ENCODE peak calls at places on chromosomes 12 and 14, in seven cellular contexts. V is right cardiac atrium, P is HCT116, L is AG04450, Z is lung, A is GM12865, W is endothelial cell of umbilical vein. X is an unnamed sample.

GRCh38 chr12:96070670-96071279 is 35.4 kb upstream of the LTA4H start:
- DNase-seq in V (no peak), P (no peak), L (no peak), Z (no peak), A (peak; percentile 52), W (peak; percentile 66), X (no peak)

GRCh38 chr12:47636908-47637780 is 68.7 kb downstream of the RPAP3 start:
- DNase-seq in V (no peak), P (peak; percentile 69), L (no peak), Z (peak; percentile 54), A (peak; percentile 39), W (no peak), X (no peak)

GRCh38 chr12:62865860-62866407 is 69.0 kb downstream of the PPM1H start:
- DNase-seq in V (no peak), P (peak; percentile 34), L (no peak), Z (no peak), A (no peak), W (no peak), X (no peak)

GRCh38 chr12:6845395-6845794 is 4.7 kb downstream of the GNB3 start:
- DNase-seq in V (no peak), P (no peak), L (no peak), Z (no peak), A (no peak), W (no peak), X (no peak)

GRCh38 chr14:67018720-67019119 is 170.5 kb upstream of the GARIN2 start:
- DNase-seq in V (no peak), P (no peak), L (no peak), Z (no peak), A (peak; percentile 42), W (no peak), X (no peak)

GRCh38 chr12:94965982-94966381 is 37.5 kb downstream of the NDUFA12 start:
- DNase-seq in V (no peak), P (no peak), L (no peak), Z (no peak), A (no peak), W (no peak), X (no peak)

GRCh38 chr12:62260733-62261683 is 804 bp downstream of the USP15 start:
- DNase-seq in V (no peak), P (peak; percentile 23), L (no peak), Z (peak; percentile 43), A (peak; percentile 91), W (peak; percentile 60), X (no peak)

GRCh38 chr14:20723458-20723857 is 22.2 kb upstream of the EDDM3A start:
- DNase-seq in V (peak; percentile 22), P (no peak), L (no peak), Z (no peak), A (no peak), W (no peak), X (no peak)

GRCh38 chr12:104095289-104095688 is 31.0 kb downstream of the HCFC2 start:
- DNase-seq in V (no peak), P (no peak), L (no peak), Z (no peak), A (no peak), W (no peak), X (no peak)

GRCh38 chr12:104094284-104094683 is 30.0 kb downstream of the HCFC2 start:
- DNase-seq in V (no peak), P (no peak), L (peak; percentile 43), Z (no peak), A (no peak), W (no peak), X (no peak)

DNA sequence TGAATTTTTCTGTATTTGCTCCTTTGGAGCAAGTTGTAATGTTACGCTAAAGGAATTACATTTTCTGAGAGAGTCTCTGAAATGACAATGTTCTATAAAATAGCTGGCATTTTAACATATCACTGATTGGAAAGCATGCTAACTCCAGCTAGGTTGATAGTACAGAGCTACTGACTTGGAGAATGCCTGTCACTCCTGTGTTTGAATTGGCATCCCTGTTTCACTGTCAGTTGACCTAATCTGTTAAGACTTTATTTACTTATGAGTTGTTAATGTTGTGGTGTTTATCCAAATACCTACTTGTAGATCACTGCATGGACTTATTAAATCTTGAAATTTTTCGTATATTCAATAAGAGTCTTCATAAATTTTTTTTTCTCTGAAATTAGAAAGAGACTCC is 33.6 kb downstream of the HCFC2 start:
- DNase-seq in V (no peak), P (no peak), L (no peak), Z (no peak), A (no peak), W (no peak), X (no peak)
- H3K4me3 ChIP-seq in V (no peak overlapping the region), P (no peak overlapping the region), L (no peak overlapping the region), Z (no peak overlapping the region), A (no peak overlapping the region), W (no peak overlapping the region), X (no peak overlapping the region)

DNA sequence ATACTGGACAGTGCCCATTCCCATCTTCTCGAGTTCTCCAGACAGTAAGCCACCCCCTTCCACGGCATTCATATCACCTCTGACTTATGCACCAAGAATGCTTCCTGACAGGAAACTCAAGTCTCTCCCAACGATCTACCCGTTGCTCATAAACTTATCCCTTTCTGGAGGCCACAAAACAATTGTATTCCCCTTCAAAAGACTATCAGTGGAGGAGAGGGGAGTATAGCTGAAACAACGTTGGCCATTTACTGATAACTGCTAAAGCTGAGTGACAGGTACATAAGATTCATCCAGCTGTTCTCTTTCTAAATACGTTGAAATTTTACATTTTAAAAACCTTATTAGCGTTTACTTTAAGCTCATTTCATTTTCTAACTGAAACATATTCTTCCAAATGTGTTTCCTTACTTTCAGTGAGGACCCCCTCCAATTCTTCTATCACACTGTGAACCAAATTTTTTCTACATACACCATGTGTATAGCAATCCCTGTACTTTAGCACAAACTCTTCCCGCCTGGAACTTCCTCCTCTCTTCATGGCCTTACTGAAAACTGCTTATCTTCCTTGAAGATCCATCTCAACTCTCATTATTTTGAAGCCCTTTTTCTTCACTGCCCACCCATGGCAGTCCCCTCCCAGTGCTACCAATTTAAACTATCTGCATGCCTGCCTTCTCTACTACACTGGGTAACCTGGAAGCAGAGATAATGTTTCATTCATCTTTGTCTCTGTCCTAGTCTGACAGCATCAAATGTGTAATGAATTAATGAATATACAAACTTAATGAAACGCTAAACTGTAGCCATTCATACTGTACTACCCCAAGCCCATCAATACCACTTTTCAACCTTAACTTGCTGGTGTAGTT is 28.8 kb downstream of the ATXN2 start:
- DNase-seq in V (no peak), P (peak; percentile 70), L (peak; percentile 51), Z (no peak), A (no peak), W (peak; percentile 69), X (no peak)
- H3K4me3 ChIP-seq in V (no peak overlapping the region), P (peak overlapping the region; percentile 4), L (no peak overlapping the region), Z (no peak overlapping the region), A (no peak overlapping the region), W (no peak overlapping the region), X (no peak overlapping the region)

DNA sequence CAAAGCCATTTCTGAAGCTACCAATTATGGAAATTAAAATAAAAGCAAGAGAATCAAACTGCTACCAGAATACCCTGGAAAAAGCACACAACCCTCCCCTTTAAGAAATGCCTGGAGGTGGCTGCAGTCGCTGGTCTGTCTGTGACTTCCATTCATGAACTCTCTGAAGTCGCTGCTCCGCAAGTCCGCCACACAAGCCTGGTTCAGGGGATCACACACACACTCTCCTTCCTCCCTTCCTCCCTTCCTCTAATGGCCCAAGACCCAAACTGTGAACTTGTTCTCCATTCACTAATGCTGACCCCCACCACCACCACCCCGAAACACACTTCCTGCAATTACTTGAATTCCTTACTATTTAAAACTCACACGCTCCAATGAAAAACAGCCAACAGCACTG is 974 bp upstream of the LMO3 start:
- DNase-seq in V (no peak), P (no peak), L (no peak), Z (no peak), A (no peak), W (no peak), X (no peak)
- H3K4me3 ChIP-seq in V (peak overlapping the region; percentile 82), P (no peak overlapping the region), L (no peak overlapping the region), Z (peak overlapping the region; percentile 50), A (peak overlapping the region; percentile 47), W (no peak overlapping the region), X (peak overlapping the region; percentile 69)

GRCh38 chr14:88791252-88791621 is 1.5 kb downstream of the EML5 start:
- DNase-seq in V (no peak), P (no peak), L (no peak), Z (no peak), A (no peak), W (no peak), X (no peak)
- H3K4me3 ChIP-seq in V (no peak overlapping the region), P (no peak overlapping the region), L (peak overlapping the region; percentile 75), Z (no peak overlapping the region), A (no peak overlapping the region), W (no peak overlapping the region), X (peak overlapping the region; percentile 75)

DNA sequence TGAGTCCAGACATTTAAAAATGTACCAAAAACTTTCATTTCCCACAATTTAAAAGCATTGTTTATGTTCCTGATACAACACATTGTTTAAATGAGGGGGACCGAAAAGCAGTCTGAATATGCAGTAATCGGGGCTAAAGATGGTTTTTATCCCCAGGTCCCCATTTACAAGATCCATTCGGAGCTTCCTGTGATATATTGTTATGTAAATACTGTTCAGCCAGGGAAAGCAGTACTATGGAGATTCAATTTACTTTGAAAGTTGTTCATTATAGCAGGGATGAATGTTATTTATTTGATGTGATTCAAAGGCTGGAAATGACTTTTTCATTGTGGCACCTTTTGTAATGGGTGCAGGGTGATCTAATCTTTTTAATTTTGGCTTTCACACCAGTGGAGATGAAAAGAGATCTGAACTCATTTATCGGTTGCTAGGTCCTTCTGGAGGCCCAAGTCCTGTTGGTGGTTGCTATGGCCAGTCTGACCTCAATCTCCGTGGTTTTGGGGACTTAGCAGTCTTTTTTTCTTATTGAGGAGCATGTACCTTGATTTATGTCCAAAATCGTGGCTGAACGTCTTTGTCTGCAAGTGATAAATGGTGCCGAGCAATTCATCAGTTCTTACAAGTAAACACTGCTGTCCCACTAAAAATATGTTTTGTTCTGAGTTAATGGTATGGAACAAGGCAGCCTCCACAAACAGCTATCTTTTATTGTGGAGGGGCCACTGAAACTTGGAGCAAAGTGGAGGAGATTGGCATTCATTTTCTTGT is 1.8 kb downstream of the RMST start:
- DNase-seq in V (no peak), P (no peak), L (no peak), Z (no peak), A (no peak), W (no peak), X (no peak)
- H3K4me3 ChIP-seq in V (peak overlapping the region; percentile 26), P (no peak overlapping the region), L (no peak overlapping the region), Z (no peak overlapping the region), A (no peak overlapping the region), W (no peak overlapping the region), X (no peak overlapping the region)

GRCh38 chr14:59009967-59010366 is 178.5 kb upstream of the DAAM1 start:
- DNase-seq in V (no peak), P (no peak), L (no peak), Z (no peak), A (no peak), W (no peak), X (no peak)

DNA sequence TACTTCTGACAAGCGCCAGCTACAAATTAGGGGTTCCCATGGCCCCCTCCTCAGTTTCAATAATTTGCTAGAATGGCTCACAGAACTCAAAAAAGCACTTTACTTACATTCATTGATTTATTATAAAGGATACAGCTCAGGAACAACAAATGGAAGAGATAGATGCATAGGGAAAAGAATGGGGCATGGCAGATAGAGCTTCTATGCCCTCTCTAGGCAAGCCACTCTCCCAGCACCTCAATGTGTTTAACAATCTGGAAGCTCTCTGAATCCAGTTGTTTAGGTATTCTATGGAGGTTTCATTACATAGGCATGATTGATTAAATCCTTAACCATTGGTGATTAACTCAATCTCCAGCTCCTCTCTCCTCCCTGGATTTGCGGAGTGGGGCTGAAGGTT is 184.5 kb upstream of the DAAM1 start:
- DNase-seq in V (no peak), P (no peak), L (no peak), Z (no peak), A (no peak), W (no peak), X (no peak)
- H3K4me3 ChIP-seq in V (no peak overlapping the region), P (no peak overlapping the region), L (no peak overlapping the region), Z (no peak overlapping the region), A (no peak overlapping the region), W (no peak overlapping the region), X (no peak overlapping the region)

GRCh38 chr14:103607039-103607668 is 21.9 kb upstream of the KLC1 start:
- DNase-seq in V (peak; percentile 77), P (no peak), L (peak; percentile 80), Z (peak; percentile 62), A (peak; percentile 90), W (peak; percentile 55), X (no peak)
- H3K4me3 ChIP-seq in V (no peak overlapping the region), P (no peak overlapping the region), L (peak overlapping the region; percentile 35), Z (no peak overlapping the region), A (peak overlapping the region; percentile 3), W (peak overlapping the region; percentile 46), X (no peak overlapping the region)

X was measured in retinal pigment epithelial cell.